ENCODE peak calls at places on chromosomes 3 and 15, in four cellular contexts. J is LNCaP clone FGC, P is tibial artery, N is breast epithelium. D is an unnamed sample.

GRCh38 chr3:176647988-176648387 is 549.3 kb downstream of the TBL1XR1 start:
- DNase-seq in J (no peak), P (no peak), N (no peak), D (no peak)

GRCh38 chr15:63079938-63080626 is 37.5 kb downstream of the TPM1 start:
- DNase-seq in J (no peak), P (no peak), N (no peak), D (no peak)

GRCh38 chr15:49460411-49460941 is 37.4 kb downstream of the FGF7 start:
- DNase-seq in J (no peak), P (no peak), N (no peak), D (no peak)

GRCh38 chr3:88618121-88618645 is 468.4 kb downstream of the C3orf38 start:
- DNase-seq in J (no peak), P (no peak), N (no peak), D (no peak)

GRCh38 chr3:187063286-187064081 is 75.8 kb downstream of the RPL39L start:
- DNase-seq in J (no peak), P (no peak), N (peak), D (no peak)

GRCh38 chr3:196624907-196625306 is 14.6 kb upstream of the NRROS start:
- DNase-seq in J (no peak), P (peak), N (no peak), D (no peak)

GRCh38 chr3:126269360-126269759 is 87.8 kb downstream of the KLF15 start:
- DNase-seq in J (no peak), P (peak), N (no peak), D (no peak)

GRCh38 chr3:71514621-71515020 is 68.9 kb downstream of the FOXP1 start:
- DNase-seq in J (no peak), P (no peak), N (no peak), D (no peak)

GRCh38 chr15:59746777-59747176 is 57.7 kb upstream of the BNIP2 start:
- DNase-seq in J (no peak), P (no peak), N (no peak), D (no peak)

GRCh38 chr3:38003817-38004414 is 13.3 kb downstream of the VILL start:
- DNase-seq in J (no peak), P (no peak), N (no peak), D (no peak)

GRCh38 chr3:44831241-44831640 is 30.5 kb upstream of the TMEM42 start:
- DNase-seq in J (no peak), P (no peak), N (no peak), D (no peak)

GRCh38 chr3:44827196-44827595 is 34.5 kb upstream of the TMEM42 start:
- DNase-seq in J (no peak), P (no peak), N (no peak), D (no peak)

GRCh38 chr3:44825264-44825925 is 36.3 kb upstream of the TMEM42 start:
- DNase-seq in J (no peak), P (no peak), N (no peak), D (no peak)
- TF ChIP-seq CTCF in J (no peak), P (no peak), N (no peak), D (no peak)

DNA sequence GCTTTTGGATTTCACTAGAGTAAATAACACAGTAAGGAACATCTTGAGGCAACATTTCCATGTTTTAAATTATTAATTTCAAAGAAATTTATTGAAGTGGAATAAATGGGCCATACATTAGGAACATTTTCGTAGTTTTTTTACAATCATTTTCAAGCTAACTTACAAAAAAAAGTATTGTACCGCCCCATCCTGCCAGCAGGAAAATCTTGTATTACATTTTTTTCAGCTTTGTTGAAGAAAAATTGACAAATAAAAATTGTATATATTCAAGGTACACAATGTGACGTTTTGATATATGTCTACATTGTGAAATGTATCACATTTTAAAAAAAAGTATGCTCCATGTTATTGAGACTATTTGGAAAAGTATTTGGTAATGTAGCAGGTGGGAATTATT is 1001.9 kb upstream of the NR2F2 start:
- DNase-seq in J (no peak), P (no peak), N (no peak), D (no peak)
- TF ChIP-seq CTCF in J (no peak), P (peak), N (no peak), D (no peak)

GRCh38 chr3:81513591-81513990 is 247.9 kb downstream of the GBE1 start:
- DNase-seq in J (no peak), P (no peak), N (no peak), D (no peak)
- TF ChIP-seq CTCF in J (no peak), P (no peak), N (no peak), D (no peak)

DNA sequence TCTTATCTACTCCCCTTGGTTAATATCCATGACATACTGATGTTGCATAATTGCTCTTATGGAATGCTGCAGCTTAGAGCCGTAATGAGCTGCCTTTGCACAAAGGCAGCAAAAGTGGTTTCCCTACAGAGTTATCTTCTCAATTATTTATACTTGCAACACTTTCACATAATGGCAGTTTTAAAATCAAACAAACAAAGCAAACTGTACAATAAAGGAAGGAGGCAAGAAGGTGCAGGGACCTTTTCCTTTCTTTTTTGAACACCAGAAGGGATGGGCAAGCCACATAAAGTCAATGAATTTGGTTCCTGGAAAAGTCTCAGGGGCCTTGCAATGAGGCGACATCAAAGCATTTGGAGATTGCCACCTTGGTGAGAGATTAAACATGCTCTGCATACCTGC is 188.0 kb downstream of the MEIS2 start:
- DNase-seq in J (no peak), P (no peak), N (no peak), D (no peak)
- TF ChIP-seq CTCF in J (no peak), P (no peak), N (no peak), D (no peak)

GRCh38 chr15:85579011-85579701 is 198.8 kb downstream of the AKAP13 start:
- DNase-seq in J (no peak), P (peak), N (no peak), D (no peak)

GRCh38 chr15:85581495-85581894 is 201.1 kb downstream of the AKAP13 start:
- DNase-seq in J (no peak), P (peak), N (peak), D (no peak)

GRCh38 chr15:85582076-85582718 is 201.8 kb downstream of the AKAP13 start:
- DNase-seq in J (no peak), P (no peak), N (no peak), D (no peak)

GRCh38 chr15:85580914-85581313 is 200.5 kb downstream of the AKAP13 start:
- DNase-seq in J (no peak), P (no peak), N (no peak), D (no peak)

GRCh38 chr15:85579957-85580694 is 199.7 kb downstream of the AKAP13 start:
- DNase-seq in J (no peak), P (no peak), N (no peak), D (no peak)
- TF ChIP-seq CTCF in J (peak), P (no peak), N (no peak), D (no peak)

GRCh38 chr3:49161808-49162530 is 4.2 kb downstream of the CCDC71 start:
- DNase-seq in J (no peak), P (no peak), N (no peak), D (no peak)

GRCh38 chr3:49161197-49161596 is 4.9 kb downstream of the CCDC71 start:
- DNase-seq in J (no peak), P (no peak), N (no peak), D (no peak)

GRCh38 chr3:49157289-49157688 is 8.8 kb downstream of the CCDC71 start:
- DNase-seq in J (no peak), P (no peak), N (no peak), D (no peak)

GRCh38 chr3:49158792-49159191 is 7.3 kb downstream of the CCDC71 start:
- DNase-seq in J (no peak), P (no peak), N (no peak), D (no peak)

GRCh38 chr3:49158108-49158709 is 7.9 kb downstream of the CCDC71 start:
- DNase-seq in J (peak), P (no peak), N (no peak), D (no peak)
- TF ChIP-seq CTCF in J (peak), P (peak), N (peak), D (no peak)